ENCODE peak calls at places on chromosomes 6 and 20, in ten cellular contexts. One of them, this sample, is unnamed.

GRCh38 chr6:161318456-161318855 is 44.6 kb upstream of the AGPAT4 start:
- DNase-seq in prostate gland: no peak
- DNase-seq in spleen: no peak
- DNase-seq in fibroblast of lung: no peak
- DNase-seq in pancreas: no peak
- DNase-seq in heart right ventricle: no peak
- DNase-seq in K562: no peak
- DNase-seq in astrocyte of the cerebellum: no peak
- DNase-seq in psoas muscle: no peak
- DNase-seq in AG04450: no peak
- DNase-seq in this sample: no peak

GRCh38 chr6:90677440-90677839 is 90.6 kb upstream of the MAP3K7 start:
- DNase-seq in AG04450: no peak
- DNase-seq in astrocyte of the cerebellum: no peak
- DNase-seq in fibroblast of lung: no peak
- DNase-seq in pancreas: no peak
- DNase-seq in spleen: no peak
- DNase-seq in prostate gland: no peak
- DNase-seq in psoas muscle: no peak
- DNase-seq in K562: no peak
- DNase-seq in heart right ventricle: no peak
- DNase-seq in this sample: no peak

GRCh38 chr6:39806277-39806676 is 14.1 kb downstream of the DAAM2 start:
- DNase-seq in prostate gland: no peak
- DNase-seq in AG04450: no peak
- DNase-seq in psoas muscle: no peak
- DNase-seq in fibroblast of lung: peak
- DNase-seq in spleen: no peak
- DNase-seq in heart right ventricle: no peak
- DNase-seq in astrocyte of the cerebellum: no peak
- DNase-seq in pancreas: no peak
- DNase-seq in K562: no peak
- DNase-seq in this sample: no peak

GRCh38 chr6:24872769-24873168 is 63.0 kb downstream of the RIPOR2 start:
- DNase-seq in pancreas: no peak
- DNase-seq in psoas muscle: no peak
- DNase-seq in K562: no peak
- DNase-seq in AG04450: no peak
- DNase-seq in astrocyte of the cerebellum: no peak
- DNase-seq in prostate gland: no peak
- DNase-seq in fibroblast of lung: peak
- DNase-seq in heart right ventricle: no peak
- DNase-seq in spleen: no peak
- DNase-seq in this sample: no peak

GRCh38 chr6:139152088-139152891 is 17.4 kb downstream of the HECA start:
- DNase-seq in astrocyte of the cerebellum: no peak
- DNase-seq in pancreas: no peak
- DNase-seq in prostate gland: no peak
- DNase-seq in fibroblast of lung: peak
- DNase-seq in heart right ventricle: no peak
- DNase-seq in K562: no peak
- DNase-seq in spleen: no peak
- DNase-seq in AG04450: peak
- DNase-seq in psoas muscle: no peak
- DNase-seq in this sample: no peak

GRCh38 chr6:17116090-17116387 is 14.2 kb downstream of the STMND1 start:
- DNase-seq in K562: no peak
- DNase-seq in astrocyte of the cerebellum: no peak
- DNase-seq in fibroblast of lung: no peak
- DNase-seq in pancreas: no peak
- DNase-seq in spleen: no peak
- DNase-seq in prostate gland: no peak
- DNase-seq in psoas muscle: no peak
- DNase-seq in heart right ventricle: no peak
- DNase-seq in AG04450: no peak
- DNase-seq in this sample: no peak

GRCh38 chr20:46249671-46250070 is 58.6 kb downstream of the CDH22 start:
- DNase-seq in pancreas: no peak
- DNase-seq in K562: no peak
- DNase-seq in AG04450: no peak
- DNase-seq in heart right ventricle: no peak
- DNase-seq in fibroblast of lung: no peak
- DNase-seq in psoas muscle: no peak
- DNase-seq in astrocyte of the cerebellum: no peak
- DNase-seq in prostate gland: no peak
- DNase-seq in spleen: no peak
- DNase-seq in this sample: no peak

GRCh38 chr20:23340524-23340923 is 10.1 kb upstream of the NXT1 start:
- DNase-seq in prostate gland: peak
- DNase-seq in astrocyte of the cerebellum: peak
- DNase-seq in K562: peak
- DNase-seq in psoas muscle: peak
- DNase-seq in pancreas: no peak
- DNase-seq in heart right ventricle: peak
- DNase-seq in AG04450: no peak
- DNase-seq in spleen: no peak
- DNase-seq in fibroblast of lung: peak
- DNase-seq in this sample: no peak

GRCh38 chr6:32397252-32397920 is 9.6 kb downstream of the BTNL2 start:
- DNase-seq in fibroblast of lung: peak
- DNase-seq in psoas muscle: no peak
- DNase-seq in pancreas: no peak
- DNase-seq in heart right ventricle: no peak
- DNase-seq in K562: no peak
- DNase-seq in astrocyte of the cerebellum: no peak
- DNase-seq in spleen: no peak
- DNase-seq in AG04450: no peak
- DNase-seq in prostate gland: no peak
- DNase-seq in this sample: no peak

GRCh38 chr6:46832816-46833215 is 39.6 kb downstream of the MEP1A start:
- DNase-seq in K562: no peak
- DNase-seq in pancreas: no peak
- DNase-seq in prostate gland: no peak
- DNase-seq in spleen: no peak
- DNase-seq in astrocyte of the cerebellum: no peak
- DNase-seq in psoas muscle: no peak
- DNase-seq in AG04450: no peak
- DNase-seq in heart right ventricle: no peak
- DNase-seq in fibroblast of lung: no peak
- DNase-seq in this sample: no peak

GRCh38 chr6:85672623-85673022 is 29.9 kb upstream of the SYNCRIP start:
- DNase-seq in heart right ventricle: no peak
- DNase-seq in astrocyte of the cerebellum: no peak
- DNase-seq in K562: no peak
- DNase-seq in AG04450: no peak
- DNase-seq in fibroblast of lung: no peak
- DNase-seq in prostate gland: no peak
- DNase-seq in psoas muscle: no peak
- DNase-seq in pancreas: no peak
- DNase-seq in spleen: no peak
- DNase-seq in this sample: no peak

GRCh38 chr6:144338951-144339681 is 54.0 kb downstream of the UTRN start:
- DNase-seq in fibroblast of lung: no peak
- DNase-seq in AG04450: no peak
- DNase-seq in astrocyte of the cerebellum: no peak
- DNase-seq in spleen: no peak
- DNase-seq in prostate gland: no peak
- DNase-seq in K562: no peak
- DNase-seq in heart right ventricle: no peak
- DNase-seq in pancreas: no peak
- DNase-seq in psoas muscle: no peak
- DNase-seq in this sample: no peak

DNA sequence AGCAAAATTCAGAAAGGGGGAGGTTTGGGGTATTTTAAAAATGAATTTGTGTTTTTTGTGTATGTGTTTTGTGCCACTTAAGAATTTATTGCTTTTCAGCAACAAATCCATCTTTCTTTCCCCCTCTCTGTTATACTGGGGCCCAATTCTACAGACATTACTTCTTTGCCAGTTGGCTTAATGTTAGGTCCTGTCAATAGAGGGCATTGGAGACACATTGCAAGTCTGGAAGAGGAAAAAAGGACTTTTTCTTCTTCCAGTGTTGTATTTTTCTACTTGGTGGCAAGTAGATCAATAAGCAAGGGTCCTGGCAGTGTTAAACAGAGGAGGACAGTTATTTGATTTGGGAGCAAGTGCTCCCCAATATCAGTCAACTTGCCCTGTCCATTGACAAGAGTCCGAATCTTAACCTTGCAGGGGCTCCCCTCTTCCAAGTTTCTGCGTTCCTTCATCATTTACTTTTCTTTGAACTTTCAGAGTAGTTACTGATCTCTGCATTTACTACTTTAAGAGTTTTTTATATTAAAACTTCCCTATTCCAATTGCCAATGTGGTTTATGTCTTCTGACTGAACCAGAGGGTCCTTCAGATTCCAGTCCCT is 23.4 kb downstream of the SCML4 start:
- DNase-seq in pancreas: no peak
- DNase-seq in prostate gland: no peak
- DNase-seq in heart right ventricle: no peak
- DNase-seq in fibroblast of lung: no peak
- DNase-seq in AG04450: no peak
- DNase-seq in K562: no peak
- DNase-seq in astrocyte of the cerebellum: no peak
- DNase-seq in psoas muscle: no peak
- DNase-seq in spleen: no peak
- DNase-seq in this sample: no peak
- TF ChIP-seq CTCF in pancreas: no peak
- TF ChIP-seq CTCF in prostate gland: no peak
- TF ChIP-seq CTCF in heart right ventricle: no peak
- TF ChIP-seq CTCF in fibroblast of lung: peak
- TF ChIP-seq CTCF in AG04450: peak
- TF ChIP-seq CTCF in K562: peak
- TF ChIP-seq CTCF in astrocyte of the cerebellum: peak
- TF ChIP-seq CTCF in psoas muscle: no peak
- TF ChIP-seq CTCF in spleen: no peak
- TF ChIP-seq CTCF in this sample: no peak

DNA sequence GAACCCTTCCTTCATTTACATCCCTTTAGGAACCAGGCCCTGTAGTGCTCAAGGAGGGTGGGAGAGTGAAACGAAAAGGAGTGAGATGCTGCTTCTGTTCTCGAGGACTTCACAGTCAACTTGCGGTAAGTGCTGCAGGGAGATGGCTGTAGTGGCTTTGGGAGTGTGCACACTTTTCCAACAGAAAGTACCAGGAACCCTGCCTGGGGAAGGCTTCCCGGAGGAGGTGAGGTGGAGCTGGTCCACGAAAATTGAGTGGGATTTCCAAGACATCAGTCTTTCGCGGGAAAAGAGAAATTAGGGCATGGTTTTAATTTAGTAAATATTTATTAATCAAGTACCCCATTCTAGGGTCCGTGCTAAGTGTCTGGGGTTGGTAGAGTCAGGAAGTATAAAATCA is 12.7 kb downstream of the TRIM31 start:
- DNase-seq in AG04450: no peak
- DNase-seq in heart right ventricle: no peak
- DNase-seq in pancreas: no peak
- DNase-seq in fibroblast of lung: no peak
- DNase-seq in psoas muscle: no peak
- DNase-seq in K562: no peak
- DNase-seq in astrocyte of the cerebellum: no peak
- DNase-seq in prostate gland: no peak
- DNase-seq in spleen: no peak
- DNase-seq in this sample: no peak
- H3K4me3 ChIP-seq in AG04450: no peak
- H3K4me3 ChIP-seq in heart right ventricle: no peak
- H3K4me3 ChIP-seq in pancreas: no peak
- H3K4me3 ChIP-seq in fibroblast of lung: no peak
- H3K4me3 ChIP-seq in psoas muscle: peak
- H3K4me3 ChIP-seq in K562: no peak
- H3K4me3 ChIP-seq in astrocyte of the cerebellum: no peak
- H3K4me3 ChIP-seq in prostate gland: no peak
- H3K4me3 ChIP-seq in spleen: peak
- H3K4me3 ChIP-seq in this sample: peak

DNA sequence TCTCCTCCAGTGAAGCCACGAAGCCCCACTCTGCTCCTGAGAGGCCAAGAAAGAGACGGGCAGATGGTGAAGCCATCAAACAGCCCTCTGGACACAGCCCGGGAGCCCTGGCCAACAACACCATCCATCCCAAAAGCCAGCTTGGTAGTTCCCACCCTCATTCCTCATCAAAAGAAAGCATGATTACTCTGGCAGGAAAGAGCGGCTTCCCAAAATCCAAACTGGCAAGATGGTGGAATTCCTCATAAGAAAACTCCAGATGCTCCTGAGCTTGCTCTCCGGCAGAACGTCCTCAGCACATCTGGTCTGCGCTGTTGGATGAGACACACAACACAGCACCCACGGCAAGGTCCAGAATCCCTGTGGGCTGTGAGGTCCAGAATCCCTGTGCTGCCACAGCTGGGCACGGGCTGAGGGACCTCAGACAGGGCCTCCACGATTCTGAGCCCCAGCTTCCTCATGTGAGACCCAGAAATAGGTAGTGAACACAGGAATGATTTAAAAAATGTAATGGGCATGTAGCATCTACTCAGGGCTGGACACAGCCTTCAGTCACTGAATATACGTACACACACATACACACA is 52.6 kb downstream of the THBS2 start:
- DNase-seq in AG04450: no peak
- DNase-seq in pancreas: no peak
- DNase-seq in psoas muscle: no peak
- DNase-seq in astrocyte of the cerebellum: no peak
- DNase-seq in spleen: no peak
- DNase-seq in prostate gland: no peak
- DNase-seq in K562: no peak
- DNase-seq in fibroblast of lung: no peak
- DNase-seq in heart right ventricle: no peak
- DNase-seq in this sample: no peak
- TF ChIP-seq CTCF in AG04450: no peak
- TF ChIP-seq CTCF in pancreas: no peak
- TF ChIP-seq CTCF in psoas muscle: no peak
- TF ChIP-seq CTCF in astrocyte of the cerebellum: no peak
- TF ChIP-seq CTCF in spleen: no peak
- TF ChIP-seq CTCF in prostate gland: no peak
- TF ChIP-seq CTCF in K562: no peak
- TF ChIP-seq CTCF in fibroblast of lung: no peak
- TF ChIP-seq CTCF in heart right ventricle: no peak
- TF ChIP-seq CTCF in this sample: no peak

DNA sequence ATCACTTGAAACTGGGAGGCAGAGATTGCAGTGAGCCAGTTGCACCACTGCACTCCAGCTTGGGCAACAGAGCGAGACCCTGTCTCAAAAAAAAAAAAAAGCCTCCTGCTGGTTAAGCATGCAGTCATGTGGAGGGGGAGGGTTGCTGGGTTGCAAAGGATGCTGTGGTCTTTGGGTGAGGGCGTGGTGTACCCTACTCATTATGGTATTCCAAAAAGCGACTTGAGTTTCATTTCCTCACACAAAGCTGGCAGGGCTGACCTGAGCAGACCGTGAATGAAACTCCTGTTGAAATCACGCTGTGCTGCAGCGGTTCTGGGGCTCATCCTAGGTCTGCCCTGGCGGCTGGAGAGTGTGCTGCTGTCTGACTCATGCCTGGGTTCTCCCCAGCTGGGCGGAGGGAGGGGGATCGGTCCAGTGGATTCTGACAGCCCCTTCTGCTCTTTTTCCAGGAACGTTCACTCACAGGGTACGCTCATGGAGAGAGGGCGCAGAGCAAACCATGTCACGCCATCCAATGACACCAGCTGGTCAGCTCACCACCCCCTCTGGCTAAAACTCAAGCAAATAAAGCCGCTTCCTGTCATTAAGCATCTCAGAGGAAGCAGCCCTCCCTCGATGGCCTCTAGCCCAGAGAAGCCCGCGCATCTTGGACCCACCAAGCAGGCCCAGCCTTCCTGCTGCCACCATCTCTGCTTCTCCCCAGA is 166.2 kb downstream of the SCML4 start:
- DNase-seq in fibroblast of lung: peak
- DNase-seq in prostate gland: no peak
- DNase-seq in pancreas: no peak
- DNase-seq in heart right ventricle: peak
- DNase-seq in astrocyte of the cerebellum: peak
- DNase-seq in spleen: peak
- DNase-seq in K562: no peak
- DNase-seq in psoas muscle: peak
- DNase-seq in AG04450: peak
- DNase-seq in this sample: no peak
- H3K4me3 ChIP-seq in fibroblast of lung: peak
- H3K4me3 ChIP-seq in prostate gland: no peak
- H3K4me3 ChIP-seq in pancreas: no peak
- H3K4me3 ChIP-seq in heart right ventricle: peak
- H3K4me3 ChIP-seq in astrocyte of the cerebellum: no peak
- H3K4me3 ChIP-seq in spleen: peak
- H3K4me3 ChIP-seq in K562: no peak
- H3K4me3 ChIP-seq in psoas muscle: peak
- H3K4me3 ChIP-seq in AG04450: peak
- H3K4me3 ChIP-seq in this sample: no peak